ENCODE peak calls at places on chromosome 4, in five cellular contexts. G is cardiac fibroblast; J is stimulated activated CD4-positive, alpha-beta T cell treated with anti-CD3 and anti-CD28 coated beads, Interleukin-4, amount 100 ng/mL, for 24 hours; Y is ureter; S is GM23248. O is an unnamed sample.

GRCh38 chr4:53595204-53595603 is 3.9 kb upstream of the LNX1 start:
- DNase-seq in Y (no peak), S (no peak), G (no peak), J (no peak), O (no peak)

GRCh38 chr4:153326513-153326912 is 18.0 kb upstream of the MND1 start:
- DNase-seq in J (no peak), S (peak), G (peak), Y (no peak), O (no peak)

GRCh38 chr4:45662996-45663395 is 460.9 kb downstream of the GABRG1 start:
- DNase-seq in G (peak), Y (no peak), S (peak), J (no peak), O (peak)

GRCh38 chr4:107520368-107520767 is 199.7 kb downstream of the PAPSS1 start:
- DNase-seq in Y (no peak), G (no peak), S (no peak), J (no peak), O (no peak)

GRCh38 chr4:108851346-108851745 is 88.5 kb upstream of the ETNPPL start:
- DNase-seq in G (no peak), S (peak), Y (no peak), J (no peak), O (peak)

GRCh38 chr4:110671679-110672078 is 48.8 kb upstream of the PITX2 start:
- DNase-seq in Y (no peak), J (no peak), S (no peak), G (no peak), O (no peak)

GRCh38 chr4:98946359-98946758 is 17.4 kb upstream of the EIF4E start:
- DNase-seq in S (peak), Y (no peak), J (no peak), G (no peak), O (no peak)

GRCh38 chr4:117096462-117096861 is 11.1 kb upstream of the TRAM1L1 start:
- DNase-seq in Y (no peak), S (no peak), G (no peak), J (no peak), O (no peak)

GRCh38 chr4:1294424-1294823 is 4.7 kb downstream of the MAEA start:
- DNase-seq in Y (no peak), S (no peak), G (no peak), J (no peak), O (no peak)